ENCODE peak calls at places on chromosomes 13 and 19, in nine cellular contexts. J, V, W, C, R, G, H, E and Z are unnamed samples.

GRCh38 chr13:95924389-95924994 is 128.7 kb downstream of the UGGT2 start:
- DNase-seq in J (no peak), V (no peak), W (no peak), C (no peak), R (no peak), G (peak; percentile 3), H (no peak), E (no peak), Z (no peak)

GRCh38 chr19:56538761-56539263 is at the start of gene ZFP28:
- DNase-seq in J (no peak), V (no peak), W (no peak), C (no peak), R (peak; percentile 84), G (no peak), H (peak; percentile 93), E (peak; percentile 81), Z (no peak)

GRCh38 chr19:15631817-15632216 is 8.9 kb upstream of the CYP4F3 start:
- DNase-seq in J (no peak), V (no peak), W (no peak), C (no peak), R (no peak), G (no peak), H (no peak), E (peak; percentile 26), Z (no peak)

GRCh38 chr19:3479177-3479818 is 1.0 kb downstream of the SMIM24 start:
- DNase-seq in J (peak; percentile 40), V (no peak), W (no peak), C (no peak), R (peak; percentile 63), G (no peak), H (no peak), E (peak; percentile 37), Z (no peak)

GRCh38 chr13:113918580-113918979 is 54.7 kb upstream of the GAS6 start:
- DNase-seq in J (peak; percentile 2), V (peak; percentile 9), W (no peak), C (no peak), R (peak; percentile 44), G (no peak), H (no peak), E (no peak), Z (peak; percentile 76)

GRCh38 chr13:44432595-44432994 is 59.0 kb downstream of the SERP2 start:
- DNase-seq in J (no peak), V (no peak), W (no peak), C (no peak), R (no peak), G (peak; percentile 15), H (peak; percentile 87), E (no peak), Z (no peak)

GRCh38 chr13:85141425-85141824 is 657.8 kb downstream of the SLITRK6 start:
- DNase-seq in J (no peak), V (no peak), W (no peak), C (no peak), R (no peak), G (no peak), H (no peak), E (no peak), Z (no peak)

GRCh38 chr13:112253631-112254030 is 122.5 kb upstream of the SPACA7 start:
- DNase-seq in J (no peak), V (no peak), W (no peak), C (no peak), R (no peak), G (no peak), H (peak; percentile 90), E (no peak), Z (no peak)

DNA sequence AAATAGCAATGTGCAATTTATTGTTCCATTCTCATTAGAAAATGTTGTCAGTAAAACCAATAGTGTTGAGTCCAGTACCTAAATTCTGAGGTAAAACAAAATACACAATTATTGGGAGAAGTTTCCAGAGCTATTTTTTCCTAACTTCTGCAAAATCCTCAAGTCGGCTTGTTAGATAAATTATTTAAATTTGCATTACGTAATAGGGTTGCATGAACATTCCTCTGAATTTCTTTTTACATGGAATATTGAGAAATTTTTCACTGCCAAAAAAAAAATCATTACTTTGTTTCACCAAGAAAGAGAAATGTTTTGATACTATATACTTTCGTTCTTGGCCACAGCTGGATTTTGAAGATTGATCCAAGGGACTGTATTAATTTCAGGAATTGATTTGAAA is 1.5 kb downstream of the ZNF507 start:
- DNase-seq in J (no peak), V (no peak), W (no peak), C (no peak), R (no peak), G (no peak), H (no peak), E (no peak), Z (no peak)
- H3K4me1 ChIP-seq in J (peaks cover 64% of the 10 kb centered on the region), V (no peaks in the 10 kb centered on the region), W (peaks cover 51% of the 10 kb centered on the region), C (no peaks in the 10 kb centered on the region), R (peaks cover 24% of the 10 kb centered on the region), G (peaks cover 20% of the 10 kb centered on the region), H (peaks cover 59% of the 10 kb centered on the region), E (no peaks in the 10 kb centered on the region), Z (peaks cover 36% of the 10 kb centered on the region)

GRCh38 chr19:44738161-44738535 is 10.4 kb upstream of the BCL3 start:
- DNase-seq in J (no peak), V (no peak), W (no peak), C (no peak), R (no peak), G (no peak), H (no peak), E (no peak), Z (no peak)

GRCh38 chr19:44741258-44741731 is 7.2 kb upstream of the BCL3 start:
- DNase-seq in J (no peak), V (no peak), W (no peak), C (no peak), R (no peak), G (peak; percentile 51), H (no peak), E (peak; percentile 28), Z (no peak)

GRCh38 chr19:44737238-44738160 is 11.0 kb upstream of the BCL3 start:
- DNase-seq in J (no peak), V (no peak), W (no peak), C (no peak), R (no peak), G (no peak), H (no peak), E (peak; percentile 10), Z (no peak)

GRCh38 chr19:44740351-44740824 is 8.1 kb upstream of the BCL3 start:
- DNase-seq in J (no peak), V (no peak), W (no peak), C (no peak), R (no peak), G (no peak), H (no peak), E (no peak), Z (no peak)

DNA sequence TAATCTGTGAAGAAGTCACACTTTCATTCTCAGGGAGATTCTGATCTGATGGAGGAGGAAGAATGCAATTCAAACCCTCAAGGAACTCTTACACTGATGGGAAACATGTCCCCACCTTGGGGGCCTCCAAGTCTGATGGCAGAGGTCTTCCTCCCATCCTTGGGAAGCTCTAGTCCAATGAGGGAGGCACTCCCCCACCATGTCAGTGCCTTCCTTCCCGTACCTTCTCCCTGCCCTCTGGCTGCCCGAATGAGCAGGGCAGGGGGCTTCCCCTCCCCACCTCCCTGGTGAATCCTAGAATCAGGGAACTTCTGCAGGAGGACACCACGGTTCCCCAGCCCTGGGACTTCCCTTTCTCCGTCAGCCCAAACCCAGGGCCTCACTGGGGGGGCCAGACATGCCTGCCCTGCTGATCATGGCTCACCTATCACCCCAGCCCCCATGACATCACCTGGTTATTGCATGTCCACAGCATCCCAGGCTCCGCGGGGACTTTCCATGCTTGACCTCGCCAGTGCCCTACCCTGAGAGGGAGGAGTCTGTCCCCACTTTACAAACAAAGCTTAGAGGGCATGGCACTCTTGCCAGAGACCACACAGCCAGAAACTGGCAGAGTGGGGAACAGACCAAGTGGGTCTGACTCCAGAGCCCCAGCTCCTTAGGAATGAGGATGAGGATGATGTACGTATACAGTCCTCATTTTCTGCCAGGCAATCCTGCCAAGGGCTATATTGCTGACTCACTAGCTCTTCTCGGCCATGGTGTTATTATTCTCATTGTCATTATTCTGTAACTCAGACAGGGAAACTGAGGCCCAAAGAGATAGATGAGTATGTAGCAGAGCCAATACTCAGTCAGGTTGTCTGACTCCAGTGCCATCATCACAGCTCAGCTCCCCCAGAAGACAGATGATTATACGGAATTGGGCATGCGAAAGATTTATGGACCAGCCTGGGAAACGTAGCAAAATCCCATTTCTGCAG is 9.6 kb upstream of the BCL3 start:
- DNase-seq in J (peak; percentile 68), V (no peak), W (no peak), C (no peak), R (no peak), G (no peak), H (no peak), E (peak; percentile 49), Z (no peak)
- TF ChIP-seq POLR2AphosphoS5 in J (no peak), V (no peak), W (no peak), C (no peak), R (no peak), G (no peak), H (no peak), E (no peak), Z (no peak)

GRCh38 chr19:50899549-50899948 is 11.6 kb downstream of the KLK4 start:
- DNase-seq in J (no peak), V (no peak), W (no peak), C (no peak), R (no peak), G (no peak), H (no peak), E (no peak), Z (no peak)

GRCh38 chr19:50897612-50898011 is 13.6 kb downstream of the KLK4 start:
- DNase-seq in J (no peak), V (no peak), W (no peak), C (no peak), R (no peak), G (no peak), H (no peak), E (no peak), Z (no peak)

GRCh38 chr19:50898018-50898417 is 13.2 kb downstream of the KLK4 start:
- DNase-seq in J (no peak), V (no peak), W (no peak), C (no peak), R (no peak), G (no peak), H (no peak), E (no peak), Z (no peak)

GRCh38 chr19:50896591-50897190 is 14.5 kb downstream of the KLK4 start:
- DNase-seq in J (no peak), V (peak; percentile 32), W (no peak), C (no peak), R (no peak), G (no peak), H (no peak), E (no peak), Z (no peak)

DNA sequence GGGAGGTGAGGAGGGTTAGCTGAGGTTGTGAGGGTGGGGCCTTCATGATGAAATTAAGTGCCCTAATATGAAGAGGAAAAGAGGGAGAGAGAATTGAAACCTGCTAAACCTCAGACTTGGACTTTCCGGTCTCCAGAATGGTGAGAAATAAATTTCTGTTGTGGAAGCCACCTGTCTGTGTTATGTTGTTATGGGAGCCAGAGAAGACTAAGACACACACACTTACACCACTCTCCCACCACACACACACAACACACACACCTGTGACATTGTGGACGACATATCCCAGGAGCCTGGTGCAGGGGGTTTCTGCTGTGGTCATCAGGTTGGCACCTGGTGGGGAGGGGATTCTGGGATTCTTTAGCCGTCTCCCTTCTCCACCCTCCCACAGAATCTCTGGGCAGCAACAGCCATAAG is 14.0 kb downstream of the KLK4 start:
- DNase-seq in J (no peak), V (no peak), W (no peak), C (no peak), R (no peak), G (no peak), H (no peak), E (no peak), Z (no peak)
- TF ChIP-seq POLR2A in J (no peak), V (no peak), W (no peak), C (no peak), R (no peak), G (no peak), H (no peak), E (no peak), Z (no peak)

GRCh38 chr19:10964903-10965302 is 4.1 kb downstream of the SMARCA4 start:
- DNase-seq in J (no peak), V (no peak), W (no peak), C (no peak), R (no peak), G (no peak), H (no peak), E (no peak), Z (no peak)
- H3K4me1 ChIP-seq in J (peaks cover 68% of the 10 kb centered on the region), V (no peaks in the 10 kb centered on the region), W (peaks cover 17% of the 10 kb centered on the region), C (peaks cover 12% of the 10 kb centered on the region), R (peaks cover 43% of the 10 kb centered on the region), G (peaks cover 7% of the 10 kb centered on the region), H (peaks cover 41% of the 10 kb centered on the region), E (peaks cover 5% of the 10 kb centered on the region), Z (peaks cover 49% of the 10 kb centered on the region)